ENCODE peak calls at places on chromosomes 7 and 10, in seven cellular contexts. F is cerebellum; G is IMR-90; S is hippocampal formation; H is stimulated activated CD8-positive, alpha-beta memory T cell treated with anti-CD3 and anti-CD28 coated beads, Interleukin-4, amount 100 ng/mL, for 48 hours; W is WTC11; X is activated T-cell treated with anti-CD3 and anti-CD28 coated beads, Interleukin-2, amount 50 U/mL, for 24 hours. C is an unnamed sample.

GRCh38 chr7:95501261-95501816 is 15.6 kb downstream of the ASB4 start:
- DNase-seq in F (no peak), G (no peak), S (no peak), H (peak; percentile 30), W (no peak), X (no peak), C (no peak)

GRCh38 chr10:14573666-14574261 is 200.9 kb downstream of the FAM107B start:
- DNase-seq in F (no peak), G (peak; percentile 82), S (no peak), H (no peak), W (no peak), X (no peak), C (no peak)

GRCh38 chr10:90787906-90788491 is 69.8 kb downstream of the HTR7 start:
- DNase-seq in F (no peak), G (peak; percentile 30), S (peak; percentile 2), H (peak; percentile 32), W (peak; percentile 50), X (no peak), C (peak; percentile 24)

GRCh38 chr7:131109011-131109756 is 218.5 kb upstream of the MKLN1 start:
- DNase-seq in F (no peak), G (peak; percentile 56), S (no peak), H (no peak), W (no peak), X (no peak), C (peak; percentile 33)

GRCh38 chr7:134548877-134549276 is at the start of gene AKR1B15:
- DNase-seq in F (no peak), G (peak; percentile 55), S (no peak), H (peak; percentile 45), W (no peak), X (no peak), C (no peak)

GRCh38 chr7:122161628-122162027 is 17.6 kb upstream of the AASS start:
- DNase-seq in F (no peak), G (no peak), S (no peak), H (no peak), W (no peak), X (no peak), C (no peak)

GRCh38 chr10:21626457-21627161 is 92.6 kb downstream of the MLLT10 start:
- DNase-seq in F (no peak), G (peak; percentile 40), S (no peak), H (no peak), W (no peak), X (no peak), C (no peak)

GRCh38 chr10:83862723-83863122 is 276.6 kb upstream of the GHITM start:
- DNase-seq in F (peak; percentile 73), G (no peak), S (no peak), H (no peak), W (no peak), X (no peak), C (peak; percentile 73)

GRCh38 chr7:129825005-129825553 is 127.7 kb downstream of the UBE2H start:
- DNase-seq in F (peak; percentile 83), G (no peak), S (peak; percentile 26), H (peak; percentile 71), W (peak; percentile 91), X (no peak), C (peak; percentile 87)

GRCh38 chr7:15685358-15686181 is 913 bp downstream of the MEOX2 start:
- DNase-seq in F (no peak), G (peak; percentile 34), S (no peak), H (no peak), W (peak; percentile 57), X (no peak), C (no peak)

GRCh38 chr10:78473016-78473415 is 439.4 kb downstream of the RPS24 start:
- DNase-seq in F (no peak), G (no peak), S (no peak), H (no peak), W (peak; percentile 39), X (no peak), C (no peak)

GRCh38 chr7:116527521-116527920 is 2.7 kb downstream of the CAV1 start:
- DNase-seq in F (no peak), G (peak; percentile 56), S (no peak), H (no peak), W (no peak), X (no peak), C (no peak)

GRCh38 chr7:134865001-134865845 is 85.8 kb downstream of the CALD1 start:
- DNase-seq in F (no peak), G (peak; percentile 76), S (no peak), H (peak; percentile 28), W (no peak), X (no peak), C (no peak)